ENCODE peak calls at places on chromosomes 16 and 17, in seven cellular contexts. One of them, this sample, is unnamed.
A peak's percentile ranks its signal among the peaks of the same experiment; 100 is the strongest.

GRCh38 chr17:50437409-50437808 is 11.4 kb downstream of the ACSF2 start:
- ATAC-seq in GM23338: no peak
- ATAC-seq in HepG2: no peak
- ATAC-seq in stimulated activated naive B cell treated with anti-CD40 and anti-IgM and Interleukin-4, amounts not matched to agents 10 μg/mL and 1 μg/mL and 100 μg/mL, for 72 hours: no peak
- ATAC-seq in stimulated activated memory B cell treated with anti-CD40 and anti-IgM and Interleukin-4, amounts not matched to agents 10 μg/mL and 1 μg/mL and 100 μg/mL, for 72 hours: no peak
- ATAC-seq in IMR-90: no peak
- ATAC-seq in heart left ventricle: no peak
- ATAC-seq in this sample: no peak

GRCh38 chr16:79571065-79571697 is 29.4 kb downstream of the MAF start:
- ATAC-seq in GM23338: no peak
- ATAC-seq in HepG2: no peak
- ATAC-seq in stimulated activated naive B cell treated with anti-CD40 and anti-IgM and Interleukin-4, amounts not matched to agents 10 μg/mL and 1 μg/mL and 100 μg/mL, for 72 hours: no peak
- ATAC-seq in stimulated activated memory B cell treated with anti-CD40 and anti-IgM and Interleukin-4, amounts not matched to agents 10 μg/mL and 1 μg/mL and 100 μg/mL, for 72 hours: no peak
- ATAC-seq in IMR-90: no peak
- ATAC-seq in heart left ventricle: peak; percentile 84
- ATAC-seq in this sample: no peak

GRCh38 chr16:74695450-74696422 is 4.9 kb downstream of the MLKL start:
- ATAC-seq in GM23338: peak; percentile 93
- ATAC-seq in HepG2: peak; percentile 95
- ATAC-seq in stimulated activated naive B cell treated with anti-CD40 and anti-IgM and Interleukin-4, amounts not matched to agents 10 μg/mL and 1 μg/mL and 100 μg/mL, for 72 hours: peak; percentile 90
- ATAC-seq in stimulated activated memory B cell treated with anti-CD40 and anti-IgM and Interleukin-4, amounts not matched to agents 10 μg/mL and 1 μg/mL and 100 μg/mL, for 72 hours: peak; percentile 95
- ATAC-seq in IMR-90: peak; percentile 92
- ATAC-seq in heart left ventricle: peak; percentile 97
- ATAC-seq in this sample: peak; percentile 98

GRCh38 chr17:78129385-78130079 is 977 bp upstream of the TMC6 start:
- ATAC-seq in GM23338: no peak
- ATAC-seq in HepG2: no peak
- ATAC-seq in stimulated activated naive B cell treated with anti-CD40 and anti-IgM and Interleukin-4, amounts not matched to agents 10 μg/mL and 1 μg/mL and 100 μg/mL, for 72 hours: no peak
- ATAC-seq in stimulated activated memory B cell treated with anti-CD40 and anti-IgM and Interleukin-4, amounts not matched to agents 10 μg/mL and 1 μg/mL and 100 μg/mL, for 72 hours: no peak
- ATAC-seq in IMR-90: no peak
- ATAC-seq in heart left ventricle: no peak
- ATAC-seq in this sample: no peak

GRCh38 chr16:85136213-85136704 is 24.0 kb upstream of the CIBAR2 start:
- ATAC-seq in GM23338: peak; percentile 11
- ATAC-seq in HepG2: peak; percentile 22
- ATAC-seq in stimulated activated naive B cell treated with anti-CD40 and anti-IgM and Interleukin-4, amounts not matched to agents 10 μg/mL and 1 μg/mL and 100 μg/mL, for 72 hours: peak; percentile 79
- ATAC-seq in stimulated activated memory B cell treated with anti-CD40 and anti-IgM and Interleukin-4, amounts not matched to agents 10 μg/mL and 1 μg/mL and 100 μg/mL, for 72 hours: peak; percentile 57
- ATAC-seq in IMR-90: no peak
- ATAC-seq in heart left ventricle: peak; percentile 20
- ATAC-seq in this sample: peak; percentile 35

GRCh38 chr17:41695134-41695661 is 6.5 kb downstream of the EIF1 start:
- ATAC-seq in GM23338: no peak
- ATAC-seq in HepG2: peak; percentile 51
- ATAC-seq in stimulated activated naive B cell treated with anti-CD40 and anti-IgM and Interleukin-4, amounts not matched to agents 10 μg/mL and 1 μg/mL and 100 μg/mL, for 72 hours: no peak
- ATAC-seq in stimulated activated memory B cell treated with anti-CD40 and anti-IgM and Interleukin-4, amounts not matched to agents 10 μg/mL and 1 μg/mL and 100 μg/mL, for 72 hours: no peak
- ATAC-seq in IMR-90: no peak
- ATAC-seq in heart left ventricle: no peak
- ATAC-seq in this sample: no peak

GRCh38 chr17:70344356-70345060 is 175.2 kb downstream of the KCNJ2 start:
- ATAC-seq in GM23338: no peak
- ATAC-seq in HepG2: no peak
- ATAC-seq in stimulated activated naive B cell treated with anti-CD40 and anti-IgM and Interleukin-4, amounts not matched to agents 10 μg/mL and 1 μg/mL and 100 μg/mL, for 72 hours: no peak
- ATAC-seq in stimulated activated memory B cell treated with anti-CD40 and anti-IgM and Interleukin-4, amounts not matched to agents 10 μg/mL and 1 μg/mL and 100 μg/mL, for 72 hours: no peak
- ATAC-seq in IMR-90: peak; percentile 49
- ATAC-seq in heart left ventricle: no peak
- ATAC-seq in this sample: peak; percentile 57

GRCh38 chr16:84995666-84996065 is 15.7 kb downstream of the ZDHHC7 start:
- ATAC-seq in GM23338: no peak
- ATAC-seq in HepG2: no peak
- ATAC-seq in stimulated activated naive B cell treated with anti-CD40 and anti-IgM and Interleukin-4, amounts not matched to agents 10 μg/mL and 1 μg/mL and 100 μg/mL, for 72 hours: no peak
- ATAC-seq in stimulated activated memory B cell treated with anti-CD40 and anti-IgM and Interleukin-4, amounts not matched to agents 10 μg/mL and 1 μg/mL and 100 μg/mL, for 72 hours: no peak
- ATAC-seq in IMR-90: no peak
- ATAC-seq in heart left ventricle: no peak
- ATAC-seq in this sample: no peak

GRCh38 chr17:34291721-34292348 is 6.3 kb downstream of the CCL11 start:
- ATAC-seq in GM23338: no peak
- ATAC-seq in HepG2: no peak
- ATAC-seq in stimulated activated naive B cell treated with anti-CD40 and anti-IgM and Interleukin-4, amounts not matched to agents 10 μg/mL and 1 μg/mL and 100 μg/mL, for 72 hours: peak; percentile 39
- ATAC-seq in stimulated activated memory B cell treated with anti-CD40 and anti-IgM and Interleukin-4, amounts not matched to agents 10 μg/mL and 1 μg/mL and 100 μg/mL, for 72 hours: no peak
- ATAC-seq in IMR-90: no peak
- ATAC-seq in heart left ventricle: no peak
- ATAC-seq in this sample: no peak

GRCh38 chr17:63827002-63827800 is at the start of the genes FTSJ3 and PSMC5:
- ATAC-seq in GM23338: peak; percentile 90
- ATAC-seq in HepG2: peak; percentile 89
- ATAC-seq in stimulated activated naive B cell treated with anti-CD40 and anti-IgM and Interleukin-4, amounts not matched to agents 10 μg/mL and 1 μg/mL and 100 μg/mL, for 72 hours: peak; percentile 94
- ATAC-seq in stimulated activated memory B cell treated with anti-CD40 and anti-IgM and Interleukin-4, amounts not matched to agents 10 μg/mL and 1 μg/mL and 100 μg/mL, for 72 hours: peak; percentile 98
- ATAC-seq in IMR-90: peak; percentile 94
- ATAC-seq in heart left ventricle: peak; percentile 94
- ATAC-seq in this sample: peak; percentile 95

GRCh38 chr16:3012828-3013420 is at the start of gene CLDN9:
- ATAC-seq in GM23338: peak; percentile 10
- ATAC-seq in HepG2: peak; percentile 52
- ATAC-seq in stimulated activated naive B cell treated with anti-CD40 and anti-IgM and Interleukin-4, amounts not matched to agents 10 μg/mL and 1 μg/mL and 100 μg/mL, for 72 hours: peak; percentile 66
- ATAC-seq in stimulated activated memory B cell treated with anti-CD40 and anti-IgM and Interleukin-4, amounts not matched to agents 10 μg/mL and 1 μg/mL and 100 μg/mL, for 72 hours: no peak
- ATAC-seq in IMR-90: no peak
- ATAC-seq in heart left ventricle: peak; percentile 19
- ATAC-seq in this sample: no peak

GRCh38 chr17:52837502-52837901 is 679.0 kb upstream of the CA10 start:
- ATAC-seq in GM23338: no peak
- ATAC-seq in HepG2: no peak
- ATAC-seq in stimulated activated naive B cell treated with anti-CD40 and anti-IgM and Interleukin-4, amounts not matched to agents 10 μg/mL and 1 μg/mL and 100 μg/mL, for 72 hours: no peak
- ATAC-seq in stimulated activated memory B cell treated with anti-CD40 and anti-IgM and Interleukin-4, amounts not matched to agents 10 μg/mL and 1 μg/mL and 100 μg/mL, for 72 hours: no peak
- ATAC-seq in IMR-90: no peak
- ATAC-seq in heart left ventricle: no peak
- ATAC-seq in this sample: no peak

GRCh38 chr16:85891033-85891775 is 7.8 kb upstream of the IRF8 start:
- ATAC-seq in GM23338: no peak
- ATAC-seq in HepG2: no peak
- ATAC-seq in stimulated activated naive B cell treated with anti-CD40 and anti-IgM and Interleukin-4, amounts not matched to agents 10 μg/mL and 1 μg/mL and 100 μg/mL, for 72 hours: no peak
- ATAC-seq in stimulated activated memory B cell treated with anti-CD40 and anti-IgM and Interleukin-4, amounts not matched to agents 10 μg/mL and 1 μg/mL and 100 μg/mL, for 72 hours: no peak
- ATAC-seq in IMR-90: no peak
- ATAC-seq in heart left ventricle: no peak
- ATAC-seq in this sample: no peak

GRCh38 chr17:74037320-74037719 is 166.2 kb upstream of the RPL38 start:
- ATAC-seq in GM23338: peak; percentile 68
- ATAC-seq in HepG2: no peak
- ATAC-seq in stimulated activated naive B cell treated with anti-CD40 and anti-IgM and Interleukin-4, amounts not matched to agents 10 μg/mL and 1 μg/mL and 100 μg/mL, for 72 hours: no peak
- ATAC-seq in stimulated activated memory B cell treated with anti-CD40 and anti-IgM and Interleukin-4, amounts not matched to agents 10 μg/mL and 1 μg/mL and 100 μg/mL, for 72 hours: no peak
- ATAC-seq in IMR-90: no peak
- ATAC-seq in heart left ventricle: no peak
- ATAC-seq in this sample: no peak

GRCh38 chr17:46911311-46911710 is 11.6 kb upstream of the GOSR2 start:
- ATAC-seq in GM23338: no peak
- ATAC-seq in HepG2: no peak
- ATAC-seq in stimulated activated naive B cell treated with anti-CD40 and anti-IgM and Interleukin-4, amounts not matched to agents 10 μg/mL and 1 μg/mL and 100 μg/mL, for 72 hours: no peak
- ATAC-seq in stimulated activated memory B cell treated with anti-CD40 and anti-IgM and Interleukin-4, amounts not matched to agents 10 μg/mL and 1 μg/mL and 100 μg/mL, for 72 hours: no peak
- ATAC-seq in IMR-90: no peak
- ATAC-seq in heart left ventricle: peak; percentile 90
- ATAC-seq in this sample: no peak

GRCh38 chr17:2211661-2212327 is 91.8 kb downstream of the SMG6 start:
- ATAC-seq in GM23338: no peak
- ATAC-seq in HepG2: no peak
- ATAC-seq in stimulated activated naive B cell treated with anti-CD40 and anti-IgM and Interleukin-4, amounts not matched to agents 10 μg/mL and 1 μg/mL and 100 μg/mL, for 72 hours: no peak
- ATAC-seq in stimulated activated memory B cell treated with anti-CD40 and anti-IgM and Interleukin-4, amounts not matched to agents 10 μg/mL and 1 μg/mL and 100 μg/mL, for 72 hours: no peak
- ATAC-seq in IMR-90: no peak
- ATAC-seq in heart left ventricle: no peak
- ATAC-seq in this sample: no peak

GRCh38 chr17:4073983-4074830 is 68.6 kb downstream of the ZZEF1 start:
- ATAC-seq in GM23338: no peak
- ATAC-seq in HepG2: no peak
- ATAC-seq in stimulated activated naive B cell treated with anti-CD40 and anti-IgM and Interleukin-4, amounts not matched to agents 10 μg/mL and 1 μg/mL and 100 μg/mL, for 72 hours: peak; percentile 95
- ATAC-seq in stimulated activated memory B cell treated with anti-CD40 and anti-IgM and Interleukin-4, amounts not matched to agents 10 μg/mL and 1 μg/mL and 100 μg/mL, for 72 hours: peak; percentile 97
- ATAC-seq in IMR-90: no peak
- ATAC-seq in heart left ventricle: peak; percentile 65
- ATAC-seq in this sample: peak; percentile 10

GRCh38 chr17:9432121-9432866 is 143.3 kb downstream of the STX8 start:
- ATAC-seq in GM23338: no peak
- ATAC-seq in HepG2: no peak
- ATAC-seq in stimulated activated naive B cell treated with anti-CD40 and anti-IgM and Interleukin-4, amounts not matched to agents 10 μg/mL and 1 μg/mL and 100 μg/mL, for 72 hours: peak; percentile 20
- ATAC-seq in stimulated activated memory B cell treated with anti-CD40 and anti-IgM and Interleukin-4, amounts not matched to agents 10 μg/mL and 1 μg/mL and 100 μg/mL, for 72 hours: peak; percentile 58
- ATAC-seq in IMR-90: peak; percentile 56
- ATAC-seq in heart left ventricle: peak; percentile 11
- ATAC-seq in this sample: peak; percentile 82

GRCh38 chr16:73753931-73754330 is 542.7 kb upstream of the PSMD7 start:
- ATAC-seq in GM23338: no peak
- ATAC-seq in HepG2: no peak
- ATAC-seq in stimulated activated naive B cell treated with anti-CD40 and anti-IgM and Interleukin-4, amounts not matched to agents 10 μg/mL and 1 μg/mL and 100 μg/mL, for 72 hours: no peak
- ATAC-seq in stimulated activated memory B cell treated with anti-CD40 and anti-IgM and Interleukin-4, amounts not matched to agents 10 μg/mL and 1 μg/mL and 100 μg/mL, for 72 hours: no peak
- ATAC-seq in IMR-90: no peak
- ATAC-seq in heart left ventricle: no peak
- ATAC-seq in this sample: no peak

GRCh38 chr17:81519284-81520020 is 6.9 kb upstream of the ACTG1 start:
- ATAC-seq in GM23338: peak; percentile 44
- ATAC-seq in HepG2: peak; percentile 47
- ATAC-seq in stimulated activated naive B cell treated with anti-CD40 and anti-IgM and Interleukin-4, amounts not matched to agents 10 μg/mL and 1 μg/mL and 100 μg/mL, for 72 hours: peak; percentile 24
- ATAC-seq in stimulated activated memory B cell treated with anti-CD40 and anti-IgM and Interleukin-4, amounts not matched to agents 10 μg/mL and 1 μg/mL and 100 μg/mL, for 72 hours: peak; percentile 5
- ATAC-seq in IMR-90: no peak
- ATAC-seq in heart left ventricle: peak; percentile 3
- ATAC-seq in this sample: no peak

GRCh38 chr16:31064882-31065461 is 9.1 kb downstream of the ZNF668 start:
- ATAC-seq in GM23338: no peak
- ATAC-seq in HepG2: no peak
- ATAC-seq in stimulated activated naive B cell treated with anti-CD40 and anti-IgM and Interleukin-4, amounts not matched to agents 10 μg/mL and 1 μg/mL and 100 μg/mL, for 72 hours: no peak
- ATAC-seq in stimulated activated memory B cell treated with anti-CD40 and anti-IgM and Interleukin-4, amounts not matched to agents 10 μg/mL and 1 μg/mL and 100 μg/mL, for 72 hours: no peak
- ATAC-seq in IMR-90: peak; percentile 96
- ATAC-seq in heart left ventricle: peak; percentile 92
- ATAC-seq in this sample: peak; percentile 91

GRCh38 chr17:81287741-81288430 is 7.2 kb downstream of the SLC38A10 start:
- ATAC-seq in GM23338: no peak
- ATAC-seq in HepG2: no peak
- ATAC-seq in stimulated activated naive B cell treated with anti-CD40 and anti-IgM and Interleukin-4, amounts not matched to agents 10 μg/mL and 1 μg/mL and 100 μg/mL, for 72 hours: no peak
- ATAC-seq in stimulated activated memory B cell treated with anti-CD40 and anti-IgM and Interleukin-4, amounts not matched to agents 10 μg/mL and 1 μg/mL and 100 μg/mL, for 72 hours: no peak
- ATAC-seq in IMR-90: no peak
- ATAC-seq in heart left ventricle: no peak
- ATAC-seq in this sample: no peak

GRCh38 chr16:47254771-47255170 is 111.0 kb upstream of the NETO2 start:
- ATAC-seq in GM23338: no peak
- ATAC-seq in HepG2: no peak
- ATAC-seq in stimulated activated naive B cell treated with anti-CD40 and anti-IgM and Interleukin-4, amounts not matched to agents 10 μg/mL and 1 μg/mL and 100 μg/mL, for 72 hours: no peak
- ATAC-seq in stimulated activated memory B cell treated with anti-CD40 and anti-IgM and Interleukin-4, amounts not matched to agents 10 μg/mL and 1 μg/mL and 100 μg/mL, for 72 hours: no peak
- ATAC-seq in IMR-90: no peak
- ATAC-seq in heart left ventricle: no peak
- ATAC-seq in this sample: no peak